ENCODE peak calls at places on chromosomes 6 and 20, in five cellular contexts. O, S, V, X and L are unnamed samples.

GRCh38 chr20:56439784-56440291 is 27.8 kb downstream of the CASS4 start:
- DNase-seq in X (no peak), V (no peak), S (peak; percentile 35), O (peak; percentile 53), L (no peak)

GRCh38 chr6:151679081-151679480 is 128.4 kb upstream of the ESR1 start:
- DNase-seq in X (peak; percentile 64), O (no peak), V (no peak), S (no peak), L (no peak)

GRCh38 chr6:104784884-104785283 is 74.8 kb downstream of the HACE1 start:
- DNase-seq in S (no peak), O (no peak), X (no peak), V (no peak), L (no peak)

GRCh38 chr6:98947411-98948292 is at the start of gene FBXL4:
- DNase-seq in X (peak; percentile 79), O (peak; percentile 84), V (peak; percentile 83), S (peak; percentile 89), L (peak; percentile 84)

GRCh38 chr6:32819729-32820128 is 2.9 kb upstream of the HLA-DOB start:
- DNase-seq in X (no peak), O (no peak), V (no peak), S (no peak), L (no peak)

GRCh38 chr6:138588805-138589434 is 89.6 kb upstream of the NHSL1 start:
- DNase-seq in X (peak; percentile 64), O (peak; percentile 46), V (peak; percentile 68), S (no peak), L (no peak)

GRCh38 chr6:6758915-6759654 is 170.6 kb downstream of the LY86 start:
- DNase-seq in S (peak; percentile 61), X (no peak), O (peak; percentile 68), V (peak; percentile 50), L (no peak)

GRCh38 chr6:8481727-8482126 is 46.4 kb upstream of the SLC35B3 start:
- DNase-seq in V (no peak), S (no peak), X (no peak), O (no peak), L (no peak)

GRCh38 chr20:37741560-37741959 is 47.7 kb downstream of the CTNNBL1 start:
- DNase-seq in X (no peak), S (no peak), V (no peak), O (no peak), L (no peak)

GRCh38 chr6:106746660-106747059 is 117.3 kb downstream of the QRSL1 start:
- DNase-seq in X (no peak), V (no peak), S (no peak), O (peak; percentile 34), L (no peak)

GRCh38 chr20:13613917-13614316 is 24.8 kb downstream of the TASP1 start:
- DNase-seq in S (no peak), V (no peak), X (no peak), O (no peak), L (no peak)

GRCh38 chr6:125197795-125198269 is 44.3 kb downstream of the TPD52L1 start:
- DNase-seq in X (peak; percentile 35), V (no peak), S (peak; percentile 62), O (peak; percentile 81), L (no peak)

GRCh38 chr20:38164069-38164468 is 1.0 kb downstream of the TGM2 start:
- DNase-seq in V (no peak), O (no peak), S (no peak), X (no peak), L (no peak)

GRCh38 chr6:80638222-80639055 is 532.0 kb downstream of the BCKDHB start:
- DNase-seq in O (peak; percentile 60), X (no peak), S (no peak), V (no peak), L (no peak)

GRCh38 chr6:161271343-161272019 is 2.4 kb downstream of the AGPAT4 start:
- DNase-seq in S (no peak), X (no peak), V (no peak), O (no peak), L (no peak)

GRCh38 chr20:2840967-2841531 is 504 bp downstream of the VPS16 start:
- DNase-seq in V (peak; percentile 33), S (peak; percentile 69), O (peak; percentile 56), X (peak; percentile 69), L (peak; percentile 62)

GRCh38 chr20:51687071-51687470 is 81.1 kb downstream of the ATP9A start:
- DNase-seq in V (no peak), X (no peak), S (no peak), O (no peak), L (no peak)

GRCh38 chr6:37021356-37022129 is 16.1 kb downstream of the FGD2 start:
- DNase-seq in S (no peak), V (peak; percentile 45), X (no peak), O (no peak), L (no peak)

GRCh38 chr6:7893342-7893741 is 17.2 kb downstream of the TXNDC5 start:
- DNase-seq in X (no peak), O (no peak), V (no peak), S (no peak), L (no peak)

GRCh38 chr6:121143476-121143875 is 190.8 kb downstream of the TBC1D32 start:
- DNase-seq in S (no peak), V (no peak), X (no peak), O (no peak), L (no peak)

GRCh38 chr6:30411515-30412207 is 66.7 kb downstream of the RPP21 start:
- DNase-seq in V (peak; percentile 57), S (peak; percentile 70), X (peak; percentile 19), O (peak; percentile 51), L (peak; percentile 14)

GRCh38 chr20:35319206-35320197 is 27.3 kb upstream of the FAM83C start:
- DNase-seq in V (no peak), X (no peak), S (no peak), O (no peak), L (no peak)

GRCh38 chr20:30811896-30812671 is 445.4 kb upstream of the DEFB115 start:
- DNase-seq in O (peak; percentile 48), S (peak; percentile 42), X (no peak), V (peak; percentile 27), L (peak; percentile 40)

GRCh38 chr20:49203746-49204145 is 15.5 kb upstream of the DDX27 start:
- DNase-seq in X (no peak), S (no peak), V (no peak), O (no peak), L (no peak)

GRCh38 chr20:49203011-49203410 is 14.9 kb upstream of the STAU1 start:
- DNase-seq in S (no peak), X (no peak), V (no peak), O (no peak), L (no peak)

GRCh38 chr20:49210101-49210749 is 9.0 kb upstream of the DDX27 start:
- DNase-seq in X (no peak), S (no peak), V (no peak), O (no peak), L (no peak)

GRCh38 chr20:49210750-49211110 is 8.5 kb upstream of the DDX27 start:
- DNase-seq in S (no peak), O (no peak), V (no peak), X (no peak), L (no peak)

DNA sequence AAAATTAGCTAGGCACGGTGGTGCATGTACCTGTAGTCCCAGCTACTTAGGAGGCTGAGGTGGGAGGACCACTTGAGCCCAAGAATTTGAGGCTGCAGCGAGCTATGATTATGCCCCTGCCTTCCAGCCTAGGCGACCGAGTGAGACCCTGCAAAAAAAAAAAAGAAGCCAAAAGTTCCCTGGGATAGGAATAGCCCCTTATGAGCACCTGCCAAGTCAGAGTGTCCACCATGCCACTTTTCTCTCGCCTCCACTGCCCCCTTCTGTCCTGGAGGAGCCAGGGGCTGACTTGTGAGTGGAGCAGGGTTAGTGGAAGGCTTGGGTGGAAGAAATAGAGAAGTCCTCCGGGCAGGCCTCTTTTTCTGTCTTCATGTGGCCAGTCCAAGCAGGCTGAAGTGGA is 12.1 kb upstream of the DDX27 start:
- DNase-seq in X (no peak), V (no peak), S (no peak), O (no peak), L (no peak)
- TF ChIP-seq CTCF in X (no peak), V (peak; percentile 38), S (no peak), O (no peak), L (peak; percentile 44)

GRCh38 chr6:83592770-83593394 is 80.5 kb downstream of the PRSS35 start:
- DNase-seq in S (no peak), O (no peak), X (no peak), V (peak; percentile 19), L (no peak)
- H3K4me3 ChIP-seq in S (no peak overlapping the region), O (no peak overlapping the region), X (no peak overlapping the region), V (no peak overlapping the region), L (no peak overlapping the region)

GRCh38 chr20:32215729-32216128 is 8.0 kb downstream of the POFUT1 start:
- DNase-seq in O (no peak), V (no peak), X (no peak), S (no peak), L (no peak)

GRCh38 chr20:32215147-32215546 is 7.5 kb downstream of the POFUT1 start:
- DNase-seq in V (no peak), O (no peak), S (no peak), X (no peak), L (no peak)

GRCh38 chr20:32213870-32214269 is 6.2 kb downstream of the POFUT1 start:
- DNase-seq in S (no peak), V (no peak), O (no peak), X (no peak), L (no peak)

GRCh38 chr20:32216396-32217142 is 8.9 kb downstream of the POFUT1 start:
- DNase-seq in O (no peak), V (no peak), X (no peak), S (peak; percentile 64), L (no peak)

GRCh38 chr20:32218156-32218900 is 10.6 kb downstream of the POFUT1 start:
- DNase-seq in S (no peak), O (no peak), X (no peak), V (no peak), L (no peak)
- H3K36me3 ChIP-seq in S (no peaks in the 10 kb centered on the region), O (peaks cover 23% of the 10 kb centered on the region), X (no peaks in the 10 kb centered on the region), V (peaks cover 94% of the 10 kb centered on the region), L (peaks cover 30% of the 10 kb centered on the region)

GRCh38 chr20:17898548-17898994 is 70.0 kb downstream of the SNX5 start:
- DNase-seq in S (peak; percentile 68), O (peak; percentile 74), V (peak; percentile 80), X (peak; percentile 71), L (no peak)
- TF ChIP-seq CTCF in S (peak; percentile 80), O (peak; percentile 98), V (peak; percentile 98), X (peak; percentile 95), L (peak; percentile 86)

DNA sequence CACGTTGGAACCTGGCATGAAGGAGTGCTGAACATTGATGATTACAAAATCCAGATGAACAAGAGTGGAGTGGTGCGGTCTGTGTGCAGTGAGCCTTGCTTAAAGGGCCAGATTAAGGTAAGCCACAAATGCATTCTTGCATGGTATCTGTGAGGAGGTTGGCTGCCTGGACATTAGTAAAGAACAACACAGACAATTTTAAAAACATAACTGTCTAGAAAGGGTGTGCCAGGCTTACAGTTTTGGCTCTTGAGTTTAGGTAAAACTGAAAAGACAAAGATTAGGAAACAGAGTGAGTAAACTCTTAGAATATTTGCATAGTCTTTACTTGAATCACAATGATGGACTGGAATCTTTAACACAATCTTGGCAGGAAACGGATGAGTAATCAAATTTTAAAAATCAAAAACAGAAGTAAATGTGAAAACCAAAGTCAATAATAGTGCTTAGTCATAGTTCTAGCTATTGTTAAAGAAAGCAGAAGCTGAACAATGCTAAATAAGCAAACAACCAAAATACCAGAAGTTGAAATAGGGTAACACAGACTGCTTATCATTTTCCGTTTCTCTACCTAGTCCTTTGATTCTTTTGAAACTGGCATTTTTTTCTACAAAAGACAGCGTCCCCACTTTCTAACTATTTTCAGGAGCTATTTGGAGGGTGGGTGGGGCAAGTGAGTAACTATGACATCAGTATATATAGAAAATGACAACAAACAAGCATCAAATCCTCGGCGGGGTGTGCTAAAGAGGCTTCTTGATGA is 185.9 kb upstream of the RAB32 start:
- DNase-seq in V (no peak), O (no peak), S (no peak), X (no peak), L (peak; percentile 34)
- H3K4me3 ChIP-seq in V (no peak overlapping the region), O (no peak overlapping the region), S (no peak overlapping the region), X (no peak overlapping the region), L (no peak overlapping the region)